ENCODE peak calls at places on chromosome 12, in five cellular contexts. One of them, this sample, is unnamed.

GRCh38 chr12:65829716-65830115 is 5.4 kb downstream of the HMGA2 start:
- DNase-seq in NCI-H1694: no peak
- DNase-seq in neural progenitor cell: no peak
- DNase-seq in CD8-positive, alpha-beta T cell: no peak
- DNase-seq in A549: no peak
- DNase-seq in this sample: no peak

GRCh38 chr12:122318607-122319311 is 52.5 kb upstream of the VPS33A start:
- DNase-seq in NCI-H1694: no peak
- DNase-seq in neural progenitor cell: no peak
- DNase-seq in CD8-positive, alpha-beta T cell: no peak
- DNase-seq in A549: peak
- DNase-seq in this sample: no peak

GRCh38 chr12:109191621-109192250 is 75.3 kb downstream of the ACACB start:
- DNase-seq in NCI-H1694: no peak
- DNase-seq in neural progenitor cell: no peak
- DNase-seq in CD8-positive, alpha-beta T cell: no peak
- DNase-seq in A549: peak
- DNase-seq in this sample: no peak

GRCh38 chr12:53299101-53299453 is 418 bp upstream of the MYG1 start:
- DNase-seq in NCI-H1694: no peak
- DNase-seq in neural progenitor cell: no peak
- DNase-seq in CD8-positive, alpha-beta T cell: no peak
- DNase-seq in A549: peak
- DNase-seq in this sample: no peak

GRCh38 chr12:111183094-111183493 is 185.8 kb downstream of the PHETA1 start:
- DNase-seq in NCI-H1694: no peak
- DNase-seq in neural progenitor cell: no peak
- DNase-seq in CD8-positive, alpha-beta T cell: no peak
- DNase-seq in A549: no peak
- DNase-seq in this sample: no peak

GRCh38 chr12:90958995-90959394 is 4.0 kb upstream of the CCER1 start:
- DNase-seq in NCI-H1694: no peak
- DNase-seq in neural progenitor cell: no peak
- DNase-seq in CD8-positive, alpha-beta T cell: no peak
- DNase-seq in A549: peak
- DNase-seq in this sample: no peak

GRCh38 chr12:6647083-6647604 is at the start of gene ACRBP:
- DNase-seq in NCI-H1694: no peak
- DNase-seq in neural progenitor cell: peak
- DNase-seq in CD8-positive, alpha-beta T cell: no peak
- DNase-seq in A549: no peak
- DNase-seq in this sample: peak

GRCh38 chr12:56029666-56030293 is 8.9 kb downstream of the IKZF4 start:
- DNase-seq in NCI-H1694: peak
- DNase-seq in neural progenitor cell: peak
- DNase-seq in CD8-positive, alpha-beta T cell: no peak
- DNase-seq in A549: peak
- DNase-seq in this sample: peak

GRCh38 chr12:54300732-54301427 is at the start of gene NFE2:
- DNase-seq in NCI-H1694: no peak
- DNase-seq in neural progenitor cell: peak
- DNase-seq in CD8-positive, alpha-beta T cell: no peak
- DNase-seq in A549: peak
- DNase-seq in this sample: no peak

GRCh38 chr12:56385873-56386272 is 23.2 kb upstream of the APOF start:
- DNase-seq in NCI-H1694: no peak
- DNase-seq in neural progenitor cell: no peak
- DNase-seq in CD8-positive, alpha-beta T cell: no peak
- DNase-seq in A549: no peak
- DNase-seq in this sample: no peak

GRCh38 chr12:48221645-48222044 is 18.6 kb upstream of the OR10AD1 start:
- DNase-seq in NCI-H1694: no peak
- DNase-seq in neural progenitor cell: no peak
- DNase-seq in CD8-positive, alpha-beta T cell: no peak
- DNase-seq in A549: no peak
- DNase-seq in this sample: no peak

GRCh38 chr12:123267991-123268843 is 3.4 kb downstream of the CDK2AP1 start:
- DNase-seq in NCI-H1694: peak
- DNase-seq in neural progenitor cell: no peak
- DNase-seq in CD8-positive, alpha-beta T cell: no peak
- DNase-seq in A549: no peak
- DNase-seq in this sample: peak

GRCh38 chr12:39595923-39596322 is 23.7 kb downstream of the ABCD2 start:
- DNase-seq in NCI-H1694: no peak
- DNase-seq in neural progenitor cell: no peak
- DNase-seq in CD8-positive, alpha-beta T cell: no peak
- DNase-seq in A549: no peak
- DNase-seq in this sample: no peak

GRCh38 chr12:125773033-125773432 is 707.8 kb downstream of the AACS start:
- DNase-seq in NCI-H1694: no peak
- DNase-seq in neural progenitor cell: peak
- DNase-seq in CD8-positive, alpha-beta T cell: no peak
- DNase-seq in A549: peak
- DNase-seq in this sample: no peak

GRCh38 chr12:109447482-109447881 is 29.6 kb downstream of the KCTD10 start:
- DNase-seq in NCI-H1694: no peak
- DNase-seq in neural progenitor cell: no peak
- DNase-seq in CD8-positive, alpha-beta T cell: no peak
- DNase-seq in A549: no peak
- DNase-seq in this sample: no peak

GRCh38 chr12:6899837-6900519 is 4.6 kb upstream of the LRRC23 start:
- DNase-seq in NCI-H1694: no peak
- DNase-seq in neural progenitor cell: no peak
- DNase-seq in CD8-positive, alpha-beta T cell: no peak
- DNase-seq in A549: peak
- DNase-seq in this sample: no peak

GRCh38 chr12:15278816-15279658 is 43.3 kb upstream of the PTPRO start:
- DNase-seq in NCI-H1694: no peak
- DNase-seq in neural progenitor cell: no peak
- DNase-seq in CD8-positive, alpha-beta T cell: no peak
- DNase-seq in A549: no peak
- DNase-seq in this sample: no peak

GRCh38 chr12:25958254-25959068 is at the start of gene RASSF8:
- DNase-seq in NCI-H1694: no peak
- DNase-seq in neural progenitor cell: peak
- DNase-seq in CD8-positive, alpha-beta T cell: no peak
- DNase-seq in A549: peak
- DNase-seq in this sample: no peak

GRCh38 chr12:27899151-27899661 is 73.3 kb downstream of the PTHLH start:
- DNase-seq in NCI-H1694: peak
- DNase-seq in neural progenitor cell: no peak
- DNase-seq in CD8-positive, alpha-beta T cell: no peak
- DNase-seq in A549: peak
- DNase-seq in this sample: no peak

GRCh38 chr12:63480186-63480585 is 188.1 kb downstream of the DPY19L2 start:
- DNase-seq in NCI-H1694: no peak
- DNase-seq in neural progenitor cell: no peak
- DNase-seq in CD8-positive, alpha-beta T cell: no peak
- DNase-seq in A549: no peak
- DNase-seq in this sample: no peak

GRCh38 chr12:123449103-123449736 is 8.7 kb upstream of the SNRNP35 start:
- DNase-seq in NCI-H1694: no peak
- DNase-seq in neural progenitor cell: no peak
- DNase-seq in CD8-positive, alpha-beta T cell: no peak
- DNase-seq in A549: no peak
- DNase-seq in this sample: no peak

GRCh38 chr12:95066091-95066855 is 7.1 kb downstream of the NR2C1 start:
- DNase-seq in NCI-H1694: no peak
- DNase-seq in neural progenitor cell: no peak
- DNase-seq in CD8-positive, alpha-beta T cell: no peak
- DNase-seq in A549: no peak
- DNase-seq in this sample: no peak

GRCh38 chr12:54465857-54466499 is 7.4 kb downstream of the GTSF1 start:
- DNase-seq in NCI-H1694: no peak
- DNase-seq in neural progenitor cell: no peak
- DNase-seq in CD8-positive, alpha-beta T cell: no peak
- DNase-seq in A549: no peak
- DNase-seq in this sample: no peak

GRCh38 chr12:65822732-65823480 is 1.4 kb upstream of the HMGA2 start:
- DNase-seq in NCI-H1694: no peak
- DNase-seq in neural progenitor cell: peak
- DNase-seq in CD8-positive, alpha-beta T cell: no peak
- DNase-seq in A549: peak
- DNase-seq in this sample: no peak

GRCh38 chr12:51393676-51394545 is 2.7 kb upstream of the GALNT6 start:
- DNase-seq in NCI-H1694: no peak
- DNase-seq in neural progenitor cell: no peak
- DNase-seq in CD8-positive, alpha-beta T cell: peak
- DNase-seq in A549: no peak
- DNase-seq in this sample: no peak